ENCODE peak calls at places on chromosomes 11 and 22, in six cellular contexts. O is psoas muscle, I is NCI-H146, Q is fibroblast of mammary gland, E is BJ, N is HEK293T. F is an unnamed sample.

GRCh38 chr11:91857194-91857593 is 367.4 kb upstream of the FAT3 start:
- DNase-seq in O (no peak), I (no peak), Q (peak; percentile 34), E (no peak), N (no peak), F (no peak)

GRCh38 chr11:87972133-87972532 is 203.1 kb downstream of the RAB38 start:
- DNase-seq in O (no peak), I (no peak), Q (no peak), E (no peak), N (no peak), F (no peak)

GRCh38 chr11:16001899-16002426 is 354.4 kb downstream of the SOX6 start:
- DNase-seq in O (no peak), I (peak; percentile 89), Q (peak; percentile 99), E (peak; percentile 93), N (no peak), F (peak; percentile 99)

GRCh38 chr22:29312218-29313125 is 3.0 kb downstream of the RASL10A start:
- DNase-seq in O (no peak), I (no peak), Q (no peak), E (no peak), N (no peak), F (no peak)

GRCh38 chr11:130588471-130588870 is 140.0 kb downstream of the ADAMTS15 start:
- DNase-seq in O (no peak), I (no peak), Q (no peak), E (no peak), N (no peak), F (no peak)

GRCh38 chr11:61516675-61517516 is 8.3 kb downstream of the LRRC10B start:
- DNase-seq in O (peak; percentile 40), I (peak; percentile 21), Q (peak; percentile 18), E (no peak), N (peak; percentile 79), F (peak; percentile 47)

GRCh38 chr11:85407648-85408047 is 219.5 kb downstream of the DLG2 start:
- DNase-seq in O (no peak), I (no peak), Q (no peak), E (no peak), N (no peak), F (no peak)

GRCh38 chr11:134332782-134333181 is 994 bp downstream of the GLB1L2 start:
- DNase-seq in O (no peak), I (no peak), Q (no peak), E (no peak), N (no peak), F (no peak)

GRCh38 chr22:40325315-40325714 is 21.0 kb upstream of the ADSL start:
- DNase-seq in O (no peak), I (no peak), Q (no peak), E (no peak), N (no peak), F (no peak)

GRCh38 chr11:48169706-48170105 is 46.9 kb upstream of the OR4B1 start:
- DNase-seq in O (no peak), I (no peak), Q (peak; percentile 43), E (no peak), N (no peak), F (no peak)

GRCh38 chr22:29148826-29149225 is 56.9 kb upstream of the EMID1 start:
- DNase-seq in O (no peak), I (no peak), Q (no peak), E (no peak), N (no peak), F (no peak)

F was measured in NCI-H69.